ENCODE peak calls at places on chromosome 15, in nine cellular contexts. U, W, D, V, B, I, K, L and E are unnamed samples.

GRCh38 chr15:85049805-85050204 is 68.1 kb downstream of the PDE8A start:
- DNase-seq in K (no peak), W (no peak), I (no peak), L (no peak), D (no peak), B (no peak), U (no peak), V (no peak), E (no peak)

GRCh38 chr15:82660378-82660777 is 13.2 kb upstream of the CPEB1 start:
- DNase-seq in L (no peak), K (no peak), U (no peak), B (no peak), I (no peak), D (no peak), V (no peak), W (no peak), E (no peak)

GRCh38 chr15:66685638-66686150 is 16.3 kb upstream of the SMAD6 start:
- DNase-seq in U (no peak), K (no peak), D (no peak), V (no peak), B (no peak), W (no peak), L (no peak), I (no peak), E (no peak)

GRCh38 chr15:98568382-98569017 is 79.8 kb upstream of the IGF1R start:
- DNase-seq in V (no peak), I (no peak), B (no peak), W (no peak), D (no peak), K (no peak), U (no peak), L (no peak), E (no peak)

GRCh38 chr15:66941791-66942190 is 123.6 kb upstream of the SMAD3 start:
- DNase-seq in I (no peak), D (no peak), V (no peak), B (no peak), U (no peak), L (no peak), W (no peak), K (no peak), E (no peak)

GRCh38 chr15:48049736-48050135 is 71.1 kb upstream of the SLC24A5 start:
- DNase-seq in U (no peak), V (no peak), W (no peak), L (no peak), D (no peak), I (no peak), K (no peak), B (no peak), E (no peak)

GRCh38 chr15:29278436-29279099 is 8.9 kb upstream of the NSMCE3 start:
- DNase-seq in V (no peak), K (peak; percentile 94), B (no peak), L (no peak), D (no peak), I (no peak), W (no peak), U (no peak), E (no peak)

GRCh38 chr15:91694131-91694828 is 159.2 kb upstream of the SLCO3A1 start:
- DNase-seq in W (no peak), K (peak; percentile 23), I (no peak), L (peak; percentile 32), V (no peak), D (no peak), U (no peak), B (no peak), E (no peak)

GRCh38 chr15:68417051-68417450 is 14.9 kb downstream of the ITGA11 start:
- DNase-seq in D (no peak), U (no peak), V (no peak), I (no peak), W (no peak), B (no peak), K (no peak), L (peak; percentile 12), E (peak; percentile 4)

GRCh38 chr15:62833671-62834070 is 208.9 kb upstream of the TPM1 start:
- DNase-seq in V (no peak), B (no peak), D (no peak), W (no peak), K (no peak), L (no peak), I (no peak), U (no peak), E (no peak)

GRCh38 chr15:79952329-79952728 is 18.7 kb downstream of the BCL2A1 start:
- DNase-seq in W (no peak), I (no peak), U (no peak), L (no peak), V (no peak), D (no peak), K (no peak), B (no peak), E (no peak)

GRCh38 chr15:45469429-45469828 is 53.1 kb downstream of the SLC30A4 start:
- DNase-seq in B (no peak), U (no peak), L (no peak), I (no peak), K (no peak), W (no peak), V (no peak), D (no peak), E (no peak)

GRCh38 chr15:74869726-74870407 is 3.3 kb downstream of the SCAMP2 start:
- DNase-seq in U (no peak), W (no peak), K (peak; percentile 39), V (no peak), L (peak; percentile 56), B (peak; percentile 53), I (peak; percentile 78), D (no peak), E (peak; percentile 71)

GRCh38 chr15:31296304-31297220 is 30.1 kb upstream of the KLF13 start:
- DNase-seq in W (peak; percentile 57), D (peak; percentile 77), U (no peak), K (no peak), V (no peak), I (no peak), B (no peak), L (peak; percentile 55), E (no peak)

GRCh38 chr15:50358805-50359204 is 3.8 kb upstream of the GABPB1 start:
- DNase-seq in W (peak; percentile 77), L (no peak), B (peak; percentile 18), K (peak; percentile 59), U (no peak), V (no peak), D (no peak), I (peak; percentile 50), E (no peak)

GRCh38 chr15:95742836-95743235 is 587.7 kb upstream of the NR2F2 start:
- DNase-seq in W (no peak), K (no peak), B (no peak), I (no peak), V (no peak), U (no peak), D (no peak), L (no peak), E (no peak)

GRCh38 chr15:66646308-66646707 is 55.7 kb upstream of the SMAD6 start:
- DNase-seq in D (no peak), U (no peak), K (no peak), I (no peak), V (no peak), W (no peak), L (no peak), B (no peak), E (no peak)

GRCh38 chr15:98823012-98823458 is 174.7 kb downstream of the IGF1R start:
- DNase-seq in K (peak; percentile 96), U (no peak), B (no peak), W (no peak), I (no peak), V (no peak), L (no peak), D (no peak), E (no peak)

GRCh38 chr15:101000271-101000681 is 81.1 kb downstream of the LRRK1 start:
- DNase-seq in V (no peak), D (no peak), K (peak; percentile 29), I (no peak), L (no peak), W (no peak), U (no peak), B (no peak), E (no peak)

GRCh38 chr15:78620021-78620838 is 566 bp downstream of the CHRNA3 start:
- DNase-seq in L (no peak), W (peak; percentile 70), V (peak; percentile 80), D (no peak), K (no peak), B (peak; percentile 64), I (peak; percentile 48), U (no peak), E (no peak)
- TF ChIP-seq CTCF in L (no peak), W (peak; percentile 59), V (no peak), D (no peak), K (peak; percentile 14), B (no peak), I (no peak), U (no peak), E (no peak)

GRCh38 chr15:70539912-70540520 is 223.3 kb downstream of the UACA start:
- DNase-seq in W (no peak), D (no peak), K (no peak), I (no peak), U (no peak), V (peak; percentile 28), B (no peak), L (no peak), E (no peak)

GRCh38 chr15:70547846-70548487 is 215.4 kb downstream of the UACA start:
- DNase-seq in D (no peak), B (no peak), I (no peak), V (no peak), U (no peak), W (no peak), L (no peak), K (no peak), E (no peak)

GRCh38 chr15:70541511-70541910 is 221.8 kb downstream of the UACA start:
- DNase-seq in W (no peak), I (no peak), V (no peak), K (no peak), B (no peak), D (no peak), L (peak; percentile 8), U (no peak), E (no peak)

DNA sequence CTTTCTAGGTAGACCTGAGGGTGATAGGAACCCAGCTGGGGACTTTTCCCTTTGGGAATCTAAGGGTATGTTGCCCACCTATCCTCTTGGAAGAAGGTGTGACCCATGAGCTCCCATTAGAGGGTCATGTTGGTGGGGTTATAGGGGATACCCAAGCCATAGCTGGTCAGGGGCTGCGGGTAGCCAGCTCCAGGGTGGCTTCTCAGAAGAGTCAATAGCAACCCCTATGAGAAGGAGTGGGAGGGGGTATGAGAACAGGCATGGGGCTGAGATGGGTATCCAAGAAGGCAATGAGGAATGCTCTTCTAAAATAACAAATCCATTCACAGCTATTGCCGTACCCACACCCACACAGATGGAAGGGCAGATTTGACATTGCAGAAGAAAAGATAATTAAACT is 217.8 kb downstream of the UACA start:
- DNase-seq in K (no peak), D (no peak), L (no peak), V (no peak), U (no peak), I (no peak), B (no peak), W (no peak), E (no peak)
- TF ChIP-seq CTCF in K (no peak), D (no peak), L (no peak), V (no peak), U (no peak), I (no peak), B (no peak), W (no peak), E (no peak)

GRCh38 chr15:40258544-40258943 is 19.7 kb downstream of the PAK6 start:
- DNase-seq in V (no peak), I (no peak), W (no peak), K (no peak), U (no peak), B (no peak), L (no peak), D (no peak), E (no peak)
- TF ChIP-seq CTCF in V (no peak), I (no peak), W (no peak), K (no peak), U (no peak), B (no peak), L (no peak), D (no peak), E (no peak)

GRCh38 chr15:57592426-57592825 is 722 bp downstream of the MYZAP start:
- DNase-seq in W (no peak), K (no peak), U (no peak), D (no peak), B (no peak), L (no peak), V (no peak), I (no peak), E (no peak)
- TF ChIP-seq CTCF in W (no peak), K (no peak), U (no peak), D (no peak), B (no peak), L (no peak), V (no peak), I (no peak), E (no peak)